ENCODE peak calls at places on chromosomes 5 and 9, in five cellular contexts. J is left ventricle myocardium superior, L is skeletal muscle cell, U is GM23338, T is M059J. R is an unnamed sample.

GRCh38 chr9:128703616-128704355 is 1.5 kb downstream of the PKN3 start:
- DNase-seq in T (no peak), L (no peak), J (peak; percentile 69), U (no peak), R (no peak)

GRCh38 chr5:14790931-14791330 is 80.6 kb downstream of the ANKH start:
- DNase-seq in U (no peak), L (no peak), T (no peak), J (no peak), R (no peak)

GRCh38 chr5:135193213-135194125 is 159.4 kb upstream of the PITX1 start:
- DNase-seq in L (no peak), J (no peak), T (peak; percentile 65), U (no peak), R (no peak)

GRCh38 chr5:86885489-86886225 is 267.9 kb downstream of the COX7C start:
- DNase-seq in L (no peak), J (no peak), T (no peak), U (no peak), R (no peak)

GRCh38 chr5:133383580-133383939 is 228.8 kb downstream of the FSTL4 start:
- DNase-seq in J (no peak), U (peak; percentile 52), T (no peak), L (no peak), R (no peak)

GRCh38 chr9:32820322-32820721 is 37.0 kb downstream of the TMEM215 start:
- DNase-seq in L (no peak), T (no peak), U (no peak), J (no peak), R (no peak)

GRCh38 chr5:135487839-135488514 is 35.8 kb upstream of the TIFAB start:
- DNase-seq in J (no peak), U (peak; percentile 78), L (no peak), T (no peak), R (no peak)

GRCh38 chr9:70220216-70220615 is 38.6 kb upstream of the SMC5 start:
- DNase-seq in U (no peak), L (no peak), T (peak; percentile 24), J (no peak), R (no peak)

GRCh38 chr9:75418518-75418917 is 330.2 kb downstream of the OSTF1 start:
- DNase-seq in J (no peak), L (no peak), T (no peak), U (no peak), R (no peak)

GRCh38 chr9:120436937-120437592 is 142.9 kb downstream of the CDK5RAP2 start:
- DNase-seq in J (peak; percentile 44), U (no peak), T (peak; percentile 41), L (no peak), R (no peak)

GRCh38 chr5:167952278-167952990 is 339.0 kb upstream of the WWC1 start:
- DNase-seq in J (peak; percentile 42), U (no peak), T (no peak), L (no peak), R (no peak)

GRCh38 chr5:33457817-33458216 is 17.1 kb downstream of the TARS1 start:
- DNase-seq in U (no peak), J (no peak), T (no peak), L (no peak), R (no peak)

GRCh38 chr9:121367651-121368510 is 2.2 kb downstream of the STOM start:
- DNase-seq in L (no peak), J (no peak), T (peak; percentile 23), U (peak; percentile 51), R (no peak)

GRCh38 chr5:179906795-179907569 is 715 bp downstream of the TBC1D9B start:
- DNase-seq in U (peak; percentile 63), T (peak; percentile 24), J (no peak), L (no peak), R (no peak)

GRCh38 chr9:22148876-22149637 is 140.0 kb upstream of the CDKN2B start:
- DNase-seq in J (no peak), L (no peak), T (no peak), U (no peak), R (no peak)

GRCh38 chr5:109743770-109744212 is 54.1 kb downstream of the MAN2A1 start:
- DNase-seq in U (peak; percentile 40), J (no peak), L (peak; percentile 76), T (peak; percentile 89), R (no peak)

GRCh38 chr9:25678147-25678666 is at the start of gene TUSC1:
- DNase-seq in T (peak; percentile 96), L (peak; percentile 34), U (peak; percentile 67), J (peak; percentile 91), R (peak; percentile 87)

GRCh38 chr5:57863661-57864060 is 381.1 kb upstream of the ACTBL2 start:
- DNase-seq in U (no peak), T (peak; percentile 97), L (peak; percentile 58), J (no peak), R (no peak)

GRCh38 chr9:32395483-32396216 is 11.2 kb downstream of the ACO1 start:
- DNase-seq in J (peak; percentile 65), U (peak; percentile 40), T (peak; percentile 85), L (peak; percentile 93), R (no peak)

GRCh38 chr5:61256474-61256873 is 75.6 kb upstream of the ZSWIM6 start:
- DNase-seq in J (peak; percentile 73), L (no peak), U (no peak), T (peak; percentile 75), R (no peak)

GRCh38 chr9:4857163-4857562 is 64.4 kb downstream of the RCL1 start:
- DNase-seq in J (no peak), L (no peak), U (no peak), T (peak; percentile 60), R (no peak)

GRCh38 chr9:131732061-131732526 is 7.8 kb downstream of the RAPGEF1 start:
- DNase-seq in U (no peak), L (no peak), T (peak; percentile 86), J (no peak), R (peak; percentile 83)

R was measured in NCI-H1092 treated with DMSO at 0.1 percent for 48 hours.